ENCODE peak calls at places on chromosomes 1 and 21, in four cellular contexts. One of them, this sample, is unnamed. For H3K4me1, the result is how much of the 10 kb centered on the place peaks cover.

GRCh38 chr1:197781998-197782718 is 6.9 kb upstream of the DENND1B start:
- DNase-seq in A549: no peak
- DNase-seq in kidney: no peak
- DNase-seq in left lung: no peak
- DNase-seq in this sample: no peak

GRCh38 chr1:226223157-226223785 is at the start of gene MIXL1:
- DNase-seq in A549: no peak
- DNase-seq in kidney: peak
- DNase-seq in left lung: no peak
- DNase-seq in this sample: no peak

GRCh38 chr21:46096997-46097825 is 701 bp upstream of the COL6A2 start:
- DNase-seq in A549: no peak
- DNase-seq in kidney: peak
- DNase-seq in left lung: no peak
- DNase-seq in this sample: peak

GRCh38 chr1:44603718-44604117 is 70.6 kb downstream of the TMEM53 start:
- DNase-seq in A549: no peak
- DNase-seq in kidney: no peak
- DNase-seq in left lung: no peak
- DNase-seq in this sample: no peak

GRCh38 chr1:88892146-88892877 is 945 bp upstream of the GTF2B start:
- DNase-seq in A549: peak
- DNase-seq in kidney: no peak
- DNase-seq in left lung: no peak
- DNase-seq in this sample: no peak

GRCh38 chr1:199684686-199685273 is 342.7 kb upstream of the NR5A2 start:
- DNase-seq in A549: peak
- DNase-seq in kidney: no peak
- DNase-seq in left lung: no peak
- DNase-seq in this sample: no peak

GRCh38 chr21:34302496-34302895 is 61.3 kb upstream of the KCNE2 start:
- DNase-seq in A549: no peak
- DNase-seq in kidney: no peak
- DNase-seq in left lung: no peak
- DNase-seq in this sample: no peak

GRCh38 chr1:205843031-205843859 is 6.7 kb downstream of the PM20D1 start:
- DNase-seq in A549: no peak
- DNase-seq in kidney: no peak
- DNase-seq in left lung: no peak
- DNase-seq in this sample: no peak

GRCh38 chr1:111422546-111423391 is 4.8 kb downstream of the OVGP1 start:
- DNase-seq in A549: peak
- DNase-seq in kidney: peak
- DNase-seq in left lung: peak
- DNase-seq in this sample: no peak

DNA sequence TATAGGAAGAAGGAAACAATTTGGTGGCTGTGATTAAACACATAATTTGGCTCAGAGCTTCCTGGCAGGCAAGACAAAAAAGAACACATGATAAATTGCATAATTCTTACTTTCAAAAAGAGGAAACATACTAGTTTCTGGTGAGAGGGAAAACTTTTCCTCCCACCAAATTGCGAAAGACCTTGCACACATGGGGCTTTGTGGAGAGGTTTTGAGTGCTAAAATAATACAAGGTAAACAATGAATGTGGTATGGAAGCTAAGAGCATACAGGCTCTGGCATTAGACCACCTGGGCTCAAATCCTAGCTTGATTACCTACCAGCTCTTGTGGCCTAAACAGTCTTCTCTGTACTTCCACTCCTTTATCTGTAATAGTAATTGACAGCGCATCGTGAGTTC is 140.1 kb upstream of the HOOK1 start:
- DNase-seq in A549: no peak
- DNase-seq in kidney: no peak
- DNase-seq in left lung: no peak
- DNase-seq in this sample: no peak
- H3K4me1 ChIP-seq in A549: under half
- H3K4me1 ChIP-seq in kidney: under half
- H3K4me1 ChIP-seq in left lung: half or more
- H3K4me1 ChIP-seq in this sample: under half

DNA sequence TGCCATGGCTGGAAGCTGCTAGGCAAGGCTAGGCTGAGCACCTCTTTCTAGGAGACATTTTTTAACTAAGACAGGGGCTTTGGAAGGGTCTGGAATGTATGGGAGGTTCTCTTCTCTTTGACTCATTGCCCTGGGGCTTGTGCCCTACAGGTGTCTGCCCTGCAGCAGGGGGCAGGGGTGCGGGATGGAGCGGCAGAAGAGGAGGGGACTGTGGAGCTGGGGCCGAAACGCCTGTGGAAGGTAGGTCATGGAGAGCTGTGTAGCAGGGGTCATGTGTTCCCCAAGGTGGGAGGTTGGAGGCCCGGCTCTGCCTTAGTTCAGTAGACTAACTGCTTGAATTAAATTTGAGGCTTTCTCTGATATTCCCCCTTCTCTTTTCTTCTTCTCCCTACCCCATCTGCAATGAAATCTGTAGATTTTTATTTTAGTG is 18.3 kb downstream of the PPFIA4 start:
- DNase-seq in A549: no peak
- DNase-seq in kidney: peak
- DNase-seq in left lung: no peak
- DNase-seq in this sample: no peak
- H3K4me1 ChIP-seq in A549: under half
- H3K4me1 ChIP-seq in kidney: under half
- H3K4me1 ChIP-seq in left lung: under half
- H3K4me1 ChIP-seq in this sample: under half

DNA sequence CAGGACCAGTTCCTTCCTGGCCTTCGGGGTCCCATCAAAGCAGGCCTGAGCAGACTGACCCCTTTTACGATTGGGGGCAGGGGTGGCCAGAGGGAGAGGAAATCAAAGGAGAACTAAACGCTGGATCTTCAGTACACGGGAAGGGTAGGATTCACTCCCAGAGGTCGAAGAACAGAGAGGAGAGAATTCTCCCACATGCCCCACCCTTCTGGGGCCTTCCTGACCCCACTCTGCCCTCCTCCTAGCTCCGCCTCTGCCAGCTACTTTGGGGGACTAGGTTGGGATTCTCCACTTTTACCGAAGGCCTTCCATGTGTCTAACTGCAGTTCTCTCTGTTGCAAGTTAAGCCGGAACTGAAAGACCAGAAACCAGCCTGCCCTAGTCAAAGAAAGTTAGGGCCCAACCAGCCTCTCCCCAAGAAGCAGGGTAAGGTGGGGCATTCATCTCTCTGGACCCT is 654 bp upstream of the ARHGEF2 start:
- DNase-seq in A549: no peak
- DNase-seq in kidney: no peak
- DNase-seq in left lung: no peak
- DNase-seq in this sample: no peak
- H3K4me1 ChIP-seq in A549: half or more
- H3K4me1 ChIP-seq in kidney: under half
- H3K4me1 ChIP-seq in left lung: half or more
- H3K4me1 ChIP-seq in this sample: half or more

DNA sequence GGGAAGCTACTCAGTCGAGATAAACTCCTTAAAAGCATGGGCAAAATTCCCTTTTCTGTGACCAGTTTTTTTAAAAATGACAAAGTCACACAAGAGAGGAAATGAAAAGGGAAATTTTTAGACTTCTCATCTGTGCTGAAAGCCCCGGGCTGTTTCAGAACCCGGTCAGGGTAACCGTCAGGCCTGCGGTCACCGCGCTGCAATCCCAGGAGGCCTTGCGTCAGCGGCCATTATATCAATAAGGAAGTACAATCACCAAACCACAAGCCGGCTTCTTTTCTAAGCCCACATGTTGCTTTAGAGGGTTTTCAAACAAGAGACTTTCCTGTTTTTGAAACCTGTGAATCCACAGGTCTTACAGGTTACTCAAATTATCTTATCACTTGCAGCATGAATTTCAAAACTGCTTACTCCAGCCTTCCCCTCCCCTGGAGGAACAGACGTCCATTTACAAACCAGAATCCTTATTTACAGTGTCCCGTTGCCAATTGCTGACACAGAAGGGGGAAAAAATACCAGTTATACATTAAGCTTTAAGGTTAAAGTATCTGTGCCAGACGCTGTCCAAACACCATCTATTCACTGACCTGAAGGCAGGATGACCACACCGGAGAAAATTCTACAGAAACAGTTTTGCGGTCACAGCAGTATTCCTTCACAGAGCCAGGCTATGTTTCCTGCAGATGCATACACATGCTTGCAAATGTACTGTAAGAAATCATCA is 165.3 kb downstream of the TOMM20 start:
- DNase-seq in A549: peak
- DNase-seq in kidney: peak
- DNase-seq in left lung: peak
- DNase-seq in this sample: peak
- H3K4me1 ChIP-seq in A549: half or more
- H3K4me1 ChIP-seq in kidney: half or more
- H3K4me1 ChIP-seq in left lung: half or more
- H3K4me1 ChIP-seq in this sample: under half

DNA sequence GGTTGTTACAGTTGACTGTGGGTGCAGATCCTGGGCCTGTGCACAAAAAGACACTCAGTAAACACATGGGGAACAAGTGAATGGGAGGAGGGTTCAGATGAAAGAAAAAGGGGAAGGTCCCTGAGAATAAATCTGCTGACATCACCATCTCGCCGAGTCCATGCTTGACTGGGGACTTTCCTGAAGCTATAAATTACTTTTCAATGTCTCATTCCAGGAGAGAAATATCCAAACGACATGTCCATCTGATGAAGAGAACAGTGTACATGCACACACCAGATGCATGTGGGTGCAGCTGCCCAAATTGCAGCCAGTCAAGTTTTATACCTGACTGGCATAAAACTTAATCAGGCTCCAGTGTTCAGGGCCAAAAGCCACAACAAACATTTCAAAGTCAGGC is 109.0 kb downstream of the HIVEP3 start:
- DNase-seq in A549: no peak
- DNase-seq in kidney: no peak
- DNase-seq in left lung: no peak
- DNase-seq in this sample: no peak
- H3K4me1 ChIP-seq in A549: under half
- H3K4me1 ChIP-seq in kidney: under half
- H3K4me1 ChIP-seq in left lung: under half
- H3K4me1 ChIP-seq in this sample: under half

GRCh38 chr1:3077561-3077960 is 8.6 kb downstream of the PRDM16 start:
- DNase-seq in A549: no peak
- DNase-seq in kidney: no peak
- DNase-seq in left lung: no peak
- DNase-seq in this sample: no peak
- H3K4me1 ChIP-seq in A549: under half
- H3K4me1 ChIP-seq in kidney: under half
- H3K4me1 ChIP-seq in left lung: under half
- H3K4me1 ChIP-seq in this sample: under half

This sample was measured in psoas muscle.